ENCODE peak calls at places on chromosomes 6 and 20, in eight cellular contexts. C, P, Z, U, R, N, V and G are unnamed samples.

GRCh38 chr20:6440087-6440799 is 317.4 kb upstream of the FERMT1 start:
- DNase-seq in V (no peak), N (no peak), Z (no peak), U (no peak), P (no peak), R (no peak), C (no peak), G (no peak)

GRCh38 chr20:58795181-58795922 is 55.4 kb downstream of the GNAS-AS1 start:
- DNase-seq in Z (no peak), C (no peak), V (no peak), U (no peak), N (no peak), R (no peak), P (no peak), G (no peak)

GRCh38 chr20:56606174-56606945 is 22.7 kb upstream of the TFAP2C start:
- DNase-seq in Z (no peak), C (no peak), R (no peak), N (no peak), V (no peak), U (no peak), P (no peak), G (no peak)

GRCh38 chr20:32227744-32228688 is 20.3 kb downstream of the POFUT1 start:
- DNase-seq in C (no peak), V (peak; percentile 53), R (no peak), Z (peak; percentile 69), P (no peak), N (no peak), U (no peak), G (no peak)

GRCh38 chr6:136066005-136066404 is 184.1 kb downstream of the MTFR2 start:
- DNase-seq in R (no peak), U (no peak), P (no peak), Z (no peak), N (no peak), V (no peak), C (no peak), G (no peak)

GRCh38 chr20:967796-968742 is 34.0 kb downstream of the RSPO4 start:
- DNase-seq in U (no peak), C (peak; percentile 9), N (no peak), Z (peak; percentile 13), P (no peak), V (no peak), R (no peak), G (no peak)

GRCh38 chr6:111753573-111753972 is 119.7 kb downstream of the FYN start:
- DNase-seq in R (no peak), U (no peak), P (no peak), C (no peak), N (no peak), V (no peak), Z (no peak), G (no peak)

GRCh38 chr6:14417377-14417776 is 299.8 kb downstream of the CD83 start:
- DNase-seq in C (no peak), V (no peak), N (no peak), P (no peak), R (peak; percentile 17), Z (no peak), U (no peak), G (no peak)

GRCh38 chr6:136317023-136317649 is 27.5 kb upstream of the BCLAF1 start:
- DNase-seq in V (no peak), U (peak; percentile 43), C (peak; percentile 48), N (peak; percentile 68), Z (peak; percentile 74), P (peak; percentile 55), R (no peak), G (no peak)

GRCh38 chr6:159065751-159066329 is 21.0 kb upstream of the TAGAP start:
- DNase-seq in P (no peak), C (no peak), V (no peak), N (no peak), U (no peak), Z (no peak), R (no peak), G (no peak)

GRCh38 chr20:13819885-13820645 is 35.2 kb downstream of the NDUFAF5 start:
- DNase-seq in C (peak; percentile 53), N (peak; percentile 48), Z (peak; percentile 73), V (no peak), U (no peak), P (peak; percentile 30), R (peak; percentile 53), G (no peak)

GRCh38 chr6:135962731-135963130 is 111.2 kb downstream of the PDE7B start:
- DNase-seq in P (no peak), U (no peak), N (peak; percentile 98), V (no peak), R (no peak), C (no peak), Z (no peak), G (no peak)

GRCh38 chr6:14216931-14217684 is 99.5 kb downstream of the CD83 start:
- DNase-seq in R (no peak), C (peak; percentile 95), P (no peak), Z (no peak), N (no peak), U (no peak), V (no peak), G (no peak)

GRCh38 chr6:124131259-124131658 is 327.6 kb downstream of the NKAIN2 start:
- DNase-seq in Z (no peak), P (no peak), N (peak; percentile 89), V (no peak), R (no peak), C (no peak), U (no peak), G (no peak)

DNA sequence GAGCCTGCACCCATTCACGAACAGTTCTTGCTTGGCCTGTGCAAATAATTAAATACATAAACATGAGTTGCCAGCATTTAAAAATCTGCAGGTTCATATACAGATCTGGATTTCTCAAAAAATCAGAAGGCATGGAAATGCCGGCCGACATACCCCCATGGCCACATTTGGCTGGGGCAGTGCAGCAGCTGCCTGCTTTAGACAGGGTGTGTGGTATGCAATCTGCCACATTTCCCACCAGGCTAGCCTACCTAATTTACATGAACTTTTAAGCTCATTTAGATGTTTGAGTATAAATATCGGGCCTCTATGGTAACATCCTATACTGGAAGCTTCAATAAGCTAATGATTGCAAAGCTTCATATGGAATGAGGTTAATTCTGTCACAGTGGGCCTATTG is 31.5 kb downstream of the PLCB1 start:
- DNase-seq in N (no peak), U (no peak), Z (no peak), C (no peak), V (no peak), P (no peak), R (no peak), G (no peak)
- TF ChIP-seq CTCF in N (no peak), U (no peak), Z (no peak), C (no peak), V (no peak), P (no peak), R (no peak), G (no peak)

DNA sequence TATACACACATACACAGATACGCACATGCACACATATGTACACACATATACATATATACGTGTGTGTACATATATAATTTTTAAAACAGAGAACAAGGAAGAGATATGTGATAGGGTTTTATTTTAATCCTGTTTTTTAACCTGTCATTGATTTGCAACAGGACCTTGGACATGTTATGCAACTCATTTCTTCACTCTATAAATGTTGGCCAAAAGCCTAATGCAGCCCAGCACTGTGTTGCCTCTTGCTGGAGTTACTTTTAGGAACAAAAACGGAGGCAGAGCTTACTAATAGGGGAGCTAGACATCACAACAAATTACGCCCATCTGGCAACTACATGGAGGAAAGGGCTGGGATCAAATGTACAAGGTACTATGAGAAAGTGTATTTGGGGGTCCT is 179.9 kb upstream of the TAB2 start:
- DNase-seq in N (no peak), R (no peak), U (no peak), V (no peak), C (no peak), Z (peak; percentile 22), P (no peak), G (no peak)
- TF ChIP-seq CTCF in N (no peak), R (no peak), U (no peak), V (no peak), C (no peak), Z (no peak), P (no peak), G (no peak)

GRCh38 chr20:34792687-34793363 is 32.6 kb downstream of the NCOA6 start:
- DNase-seq in V (no peak), Z (no peak), N (no peak), P (no peak), R (no peak), U (no peak), C (no peak), G (no peak)

GRCh38 chr20:34798871-34799270 is 26.6 kb downstream of the NCOA6 start:
- DNase-seq in Z (no peak), N (no peak), C (peak; percentile 4), U (no peak), P (no peak), R (no peak), V (no peak), G (no peak)

GRCh38 chr20:34794006-34794585 is 31.4 kb downstream of the NCOA6 start:
- DNase-seq in P (no peak), Z (no peak), C (no peak), N (no peak), R (no peak), V (no peak), U (no peak), G (no peak)

GRCh38 chr20:34798328-34798727 is 27.1 kb downstream of the NCOA6 start:
- DNase-seq in C (no peak), Z (no peak), U (no peak), N (no peak), R (no peak), V (no peak), P (no peak), G (no peak)

DNA sequence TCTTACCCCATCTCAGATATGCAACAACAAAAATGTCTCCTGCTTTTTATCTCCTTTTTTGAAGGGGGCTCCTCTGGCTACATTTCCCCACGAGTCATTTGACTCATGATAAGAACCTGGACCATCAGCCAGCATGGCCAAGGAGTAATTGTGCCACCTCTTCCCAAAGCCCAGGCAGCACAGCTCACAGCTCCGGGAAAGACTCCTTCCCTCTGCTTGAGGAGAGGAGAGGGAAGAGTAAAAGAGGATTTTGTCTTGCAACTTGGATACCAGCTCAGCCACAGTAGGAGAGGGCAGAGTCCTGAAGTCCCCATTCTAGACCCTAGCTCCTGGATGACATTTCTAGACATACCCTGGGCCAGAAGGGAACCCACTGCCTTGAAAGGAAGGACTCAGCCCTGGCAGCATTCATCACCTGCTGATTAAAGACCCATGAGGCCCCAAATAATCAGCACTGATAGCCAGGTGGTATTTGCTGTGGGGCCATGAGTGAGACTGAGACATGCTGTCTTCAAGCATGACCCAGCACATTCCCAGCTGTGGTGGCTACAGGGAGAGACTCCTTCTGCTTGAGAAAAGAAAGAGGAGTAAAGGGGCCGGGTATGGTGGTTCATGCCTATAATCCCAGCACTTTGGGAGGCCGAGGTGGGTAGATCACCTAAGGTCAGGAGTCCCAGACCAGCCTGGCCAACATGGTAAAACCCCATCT is 28.3 kb downstream of the NCOA6 start:
- DNase-seq in R (no peak), Z (no peak), C (no peak), U (no peak), P (no peak), V (no peak), N (no peak), G (no peak)
- TF ChIP-seq CTCF in R (no peak), Z (no peak), C (no peak), U (no peak), P (no peak), V (no peak), N (no peak), G (no peak)

DNA sequence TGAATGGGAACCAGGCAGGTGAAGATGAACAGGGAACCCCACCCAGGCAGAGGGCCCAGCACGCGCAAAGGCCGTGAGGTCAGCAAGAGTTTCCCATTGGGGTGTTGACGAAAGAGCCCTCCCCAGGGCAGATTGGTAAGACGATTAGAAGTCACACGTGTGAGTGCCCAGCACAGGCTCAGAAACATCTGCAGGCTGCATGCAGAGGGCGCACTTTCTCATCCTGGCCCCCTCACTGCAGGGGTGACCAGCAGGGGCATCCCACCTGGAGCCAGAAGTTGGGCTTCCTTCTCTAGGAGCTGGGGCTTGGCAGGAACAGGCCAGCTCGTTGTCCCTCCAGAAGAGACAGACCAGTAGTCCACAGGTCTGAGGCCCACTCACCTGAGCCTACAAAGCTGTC is 38.4 kb downstream of the VSTM2L start:
- DNase-seq in N (no peak), C (no peak), V (no peak), Z (no peak), P (no peak), R (no peak), U (no peak), G (peak; percentile 4)
- TF ChIP-seq CTCF in N (no peak), C (peak; percentile 47), V (no peak), Z (no peak), P (no peak), R (no peak), U (no peak), G (no peak)